ENCODE peak calls at places on chromosomes 1 and 21, in eight cellular contexts. J is SK-N-SH, B is body of pancreas, C is astrocyte of the spinal cord, L is suprapubic skin, M is IMR-90, F is stomach, P is AG09309. Y is an unnamed sample.

GRCh38 chr1:61639937-61640336 is 85.0 kb downstream of the TM2D1 start:
- DNase-seq in C (no peak), P (no peak), B (no peak), L (no peak), J (no peak), F (no peak), M (no peak), Y (no peak)

GRCh38 chr1:27349784-27350672 is 8.2 kb downstream of the SYTL1 start:
- DNase-seq in B (peak), F (peak), C (peak), L (peak), P (no peak), M (peak), J (peak), Y (peak)

GRCh38 chr1:197618065-197618464 is 157.2 kb downstream of the DENND1B start:
- DNase-seq in F (no peak), C (peak), P (no peak), M (peak), B (no peak), J (no peak), L (no peak), Y (peak)

GRCh38 chr1:205321109-205321958 is at the start of gene NUAK2:
- DNase-seq in B (peak), C (peak), P (peak), F (peak), J (peak), L (peak), M (peak), Y (peak)

GRCh38 chr21:40886006-40886405 is 39.0 kb upstream of the DSCAM start:
- DNase-seq in F (no peak), B (no peak), M (no peak), P (no peak), J (no peak), C (no peak), L (no peak), Y (no peak)

GRCh38 chr1:226656601-226657277 is 82.3 kb downstream of the ITPKB start:
- DNase-seq in C (peak), B (peak), M (peak), F (no peak), L (peak), P (peak), J (peak), Y (peak)

GRCh38 chr21:27275294-27275927 is 308.5 kb upstream of the ADAMTS5 start:
- DNase-seq in C (peak), P (peak), J (peak), F (no peak), B (no peak), L (no peak), M (peak), Y (peak)

GRCh38 chr21:44413566-44414290 is 41.6 kb upstream of the LRRC3 start:
- DNase-seq in B (no peak), P (no peak), C (no peak), F (peak), L (peak), J (no peak), M (no peak), Y (no peak)

GRCh38 chr1:45243476-45244343 is 37.3 kb upstream of the ZSWIM5 start:
- DNase-seq in C (no peak), M (no peak), P (no peak), F (no peak), J (no peak), L (no peak), B (no peak), Y (no peak)

GRCh38 chr1:9229549-9229948 is 5.0 kb upstream of the H6PD start:
- DNase-seq in J (no peak), L (no peak), P (no peak), B (no peak), C (no peak), F (no peak), M (no peak), Y (no peak)

GRCh38 chr1:115976062-115976899 is at the start of gene SLC22A15:
- DNase-seq in B (peak), L (peak), F (peak), M (no peak), P (no peak), C (peak), J (peak), Y (peak)

GRCh38 chr21:45004059-45004422 is 64.2 kb downstream of the SLX9 start:
- DNase-seq in M (no peak), L (peak), C (no peak), J (no peak), B (peak), F (no peak), P (no peak), Y (no peak)

GRCh38 chr1:204493882-204494280 is 724 bp downstream of the PIK3C2B start:
- DNase-seq in L (no peak), B (peak), C (no peak), P (no peak), J (peak), F (peak), M (peak), Y (no peak)

GRCh38 chr21:28537371-28538079 is 455.2 kb downstream of the LTN1 start:
- DNase-seq in C (peak), J (no peak), P (peak), M (peak), F (no peak), L (no peak), B (no peak), Y (peak)

GRCh38 chr1:100703716-100704115 is 15.8 kb upstream of the VCAM1 start:
- DNase-seq in F (no peak), J (no peak), P (peak), M (no peak), L (no peak), C (no peak), B (no peak), Y (peak)

GRCh38 chr1:43851561-43852338 is 81.9 kb upstream of the ARTN start:
- DNase-seq in C (no peak), B (no peak), F (no peak), J (no peak), P (no peak), L (no peak), M (no peak), Y (no peak)

GRCh38 chr1:100459815-100460114 is 78.2 kb upstream of the GPR88 start:
- DNase-seq in J (no peak), L (no peak), M (no peak), C (no peak), P (no peak), F (no peak), B (no peak), Y (no peak)

GRCh38 chr1:20237646-20238045 is 51.3 kb upstream of the PLA2G2C start:
- DNase-seq in M (no peak), L (no peak), B (no peak), J (peak), P (no peak), C (no peak), F (no peak), Y (no peak)

GRCh38 chr1:211215577-211215976 is 43.6 kb upstream of the RCOR3 start:
- DNase-seq in L (no peak), B (no peak), M (no peak), P (no peak), C (no peak), F (no peak), J (no peak), Y (no peak)

GRCh38 chr1:150877220-150877516 is 769 bp upstream of the ARNT start:
- DNase-seq in P (no peak), F (no peak), M (no peak), C (no peak), B (no peak), J (no peak), L (no peak), Y (no peak)

GRCh38 chr1:40530735-40531380 is 579 bp upstream of the ZNF684 start:
- DNase-seq in F (no peak), P (no peak), L (no peak), C (no peak), J (peak), M (peak), B (no peak), Y (peak)

GRCh38 chr1:184716158-184716557 is 38.5 kb downstream of the EDEM3 start:
- DNase-seq in P (peak), L (no peak), B (no peak), C (no peak), M (peak), F (no peak), J (no peak), Y (no peak)

GRCh38 chr21:39843483-39843882 is 23.8 kb upstream of the PCP4 start:
- DNase-seq in P (no peak), B (no peak), M (no peak), F (no peak), J (no peak), C (no peak), L (no peak), Y (no peak)

GRCh38 chr1:209434631-209435217 is 148.8 kb upstream of the CAMK1G start:
- DNase-seq in C (no peak), F (no peak), L (no peak), J (no peak), B (no peak), P (no peak), M (no peak), Y (no peak)

GRCh38 chr21:45506836-45507522 is 35.3 kb downstream of the SLC19A1 start:
- DNase-seq in C (no peak), J (no peak), P (no peak), M (no peak), L (peak), B (peak), F (no peak), Y (no peak)

GRCh38 chr1:38114231-38114630 is 67.6 kb upstream of the POU3F1 start:
- DNase-seq in F (peak), P (peak), C (no peak), B (peak), M (no peak), L (no peak), J (no peak), Y (no peak)

GRCh38 chr1:219882755-219883154 is 45.6 kb downstream of the SLC30A10 start:
- DNase-seq in C (no peak), J (no peak), P (no peak), F (no peak), L (no peak), B (no peak), M (no peak), Y (no peak)

GRCh38 chr1:30188999-30189398 is 534.4 kb downstream of the MATN1 start:
- DNase-seq in F (no peak), C (no peak), P (no peak), J (no peak), M (no peak), L (no peak), B (no peak), Y (no peak)

GRCh38 chr1:193181985-193182384 is 4.4 kb downstream of the B3GALT2 start:
- DNase-seq in L (no peak), P (no peak), C (peak), M (peak), J (no peak), F (no peak), B (no peak), Y (peak)

GRCh38 chr1:68197891-68198290 is 34.4 kb downstream of the WLS start:
- DNase-seq in L (no peak), C (no peak), M (peak), P (no peak), J (no peak), F (no peak), B (peak), Y (no peak)

GRCh38 chr1:194339451-194339850 is 1153.0 kb upstream of the B3GALT2 start:
- DNase-seq in C (no peak), F (no peak), B (no peak), L (no peak), P (no peak), M (no peak), J (peak), Y (no peak)

GRCh38 chr1:202709276-202710041 is 795 bp downstream of the SYT2 start:
- DNase-seq in J (peak), F (no peak), B (no peak), M (no peak), P (no peak), L (peak), C (no peak), Y (no peak)

GRCh38 chr1:91796390-91796654 is 89.6 kb downstream of the TGFBR3 start:
- DNase-seq in L (no peak), M (no peak), C (no peak), P (no peak), F (no peak), J (no peak), B (no peak), Y (no peak)

GRCh38 chr1:174746024-174746808 is 253.5 kb upstream of the CACYBP start:
- DNase-seq in B (no peak), P (no peak), F (no peak), C (no peak), M (no peak), L (no peak), J (no peak), Y (no peak)

GRCh38 chr1:218529691-218530310 is 184.7 kb downstream of the TGFB2 start:
- DNase-seq in P (no peak), F (no peak), M (peak), J (no peak), L (no peak), C (no peak), B (no peak), Y (no peak)

GRCh38 chr1:171142451-171143121 is 42.5 kb upstream of the FMO2 start:
- DNase-seq in F (no peak), C (peak), P (peak), L (peak), B (peak), M (peak), J (no peak), Y (peak)

GRCh38 chr1:211579434-211580302 is 707 bp upstream of the SLC30A1 start:
- DNase-seq in B (peak), P (no peak), J (no peak), M (peak), C (no peak), L (peak), F (peak), Y (peak)

GRCh38 chr1:79117376-79117775 is 110.8 kb upstream of the ADGRL4 start:
- DNase-seq in C (peak), M (peak), J (no peak), L (no peak), F (no peak), B (no peak), P (no peak), Y (peak)

DNA sequence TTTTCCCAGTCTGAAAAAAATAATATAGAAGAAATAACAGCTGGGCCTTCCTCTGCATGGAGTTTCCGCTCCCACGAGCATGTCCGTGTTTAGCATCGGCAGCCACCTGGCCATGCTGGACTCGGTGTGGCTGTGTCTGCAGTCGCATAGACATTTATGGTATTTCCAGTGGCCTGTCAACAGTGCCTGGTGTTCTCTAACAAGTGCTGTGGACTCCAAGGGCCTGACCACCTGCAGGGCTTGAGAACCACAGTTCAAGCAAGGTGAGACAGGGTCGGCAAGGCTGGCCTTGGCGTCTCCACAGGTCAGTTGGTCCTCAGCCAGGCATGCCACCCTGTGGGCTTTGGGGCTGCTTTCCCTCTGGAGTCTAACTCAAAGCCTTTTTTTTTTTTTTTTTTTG is 124.8 kb downstream of the PGBD5 start:
- DNase-seq in F (no peak), M (no peak), P (no peak), B (peak), L (peak), C (no peak), J (no peak), Y (no peak)
- H3K4me3 ChIP-seq in F (no peak), M (no peak), P (no peak), B (no peak), L (no peak), C (no peak), J (no peak), Y (no peak)

GRCh38 chr1:200292699-200293098 is 117.1 kb downstream of the ZNF281 start:
- DNase-seq in M (no peak), L (no peak), B (no peak), P (no peak), J (no peak), F (no peak), C (no peak), Y (no peak)

GRCh38 chr1:200294241-200294640 is 115.6 kb downstream of the ZNF281 start:
- DNase-seq in L (no peak), B (no peak), J (no peak), P (no peak), C (no peak), F (no peak), M (no peak), Y (no peak)

GRCh38 chr1:200291106-200291505 is 118.7 kb downstream of the ZNF281 start:
- DNase-seq in M (no peak), B (no peak), C (no peak), P (no peak), F (no peak), L (no peak), J (no peak), Y (no peak)

GRCh38 chr1:200288226-200288625 is 121.6 kb downstream of the ZNF281 start:
- DNase-seq in J (no peak), C (no peak), P (no peak), F (no peak), M (no peak), B (no peak), L (no peak), Y (no peak)

DNA sequence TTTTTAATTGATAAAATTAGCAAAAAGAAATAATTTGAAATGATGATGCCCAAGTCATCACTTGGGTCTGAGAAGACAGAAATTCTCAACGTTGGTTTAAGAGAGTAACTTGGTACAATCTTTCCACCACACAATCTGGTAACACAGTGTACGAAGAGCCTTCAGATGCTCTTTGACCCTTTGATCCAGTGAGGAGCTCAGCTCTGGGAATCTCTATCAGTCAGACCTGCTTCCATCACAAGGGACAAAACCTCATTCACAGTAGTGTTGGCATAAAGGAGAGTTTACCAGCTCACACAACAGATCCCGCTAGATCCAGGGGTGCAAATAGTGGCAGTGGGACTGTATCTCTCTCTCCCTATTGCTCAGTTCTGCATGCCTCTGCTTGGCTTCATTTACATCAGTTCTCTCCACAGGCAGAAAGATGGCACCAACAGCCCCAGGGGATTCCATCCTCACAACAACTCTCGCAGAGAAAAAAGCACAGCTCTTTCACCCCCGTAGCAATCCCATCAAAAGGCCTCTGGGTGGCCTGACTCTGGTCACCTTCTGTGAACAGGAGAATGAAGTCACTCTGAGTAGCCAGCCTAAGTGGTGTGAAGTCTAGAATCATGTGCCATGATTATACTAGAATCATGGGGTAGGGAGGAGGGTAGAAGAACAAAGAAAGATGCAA is 119.7 kb downstream of the ZNF281 start:
- DNase-seq in L (no peak), B (no peak), C (no peak), M (no peak), P (no peak), F (no peak), J (peak), Y (no peak)
- TF ChIP-seq CTCF in L (no peak), B (no peak), C (no peak), M (no peak), P (no peak), F (no peak), J (peak), Y (no peak)

GRCh38 chr21:42973309-42973990 is 912 bp upstream of the PKNOX1 start:
- DNase-seq in C (no peak), L (no peak), B (peak), J (no peak), F (no peak), P (no peak), M (no peak), Y (no peak)

GRCh38 chr21:42971897-42972275 is 2.5 kb upstream of the PKNOX1 start:
- DNase-seq in B (no peak), C (no peak), F (peak), L (no peak), J (no peak), M (no peak), P (no peak), Y (no peak)

GRCh38 chr21:42973991-42974831 is at the start of gene PKNOX1:
- DNase-seq in J (peak), M (peak), C (peak), B (peak), L (peak), F (peak), P (peak), Y (peak)

GRCh38 chr21:42969193-42969600 is 5.2 kb upstream of the PKNOX1 start:
- DNase-seq in J (no peak), L (no peak), B (no peak), C (no peak), P (no peak), F (no peak), M (no peak), Y (no peak)

DNA sequence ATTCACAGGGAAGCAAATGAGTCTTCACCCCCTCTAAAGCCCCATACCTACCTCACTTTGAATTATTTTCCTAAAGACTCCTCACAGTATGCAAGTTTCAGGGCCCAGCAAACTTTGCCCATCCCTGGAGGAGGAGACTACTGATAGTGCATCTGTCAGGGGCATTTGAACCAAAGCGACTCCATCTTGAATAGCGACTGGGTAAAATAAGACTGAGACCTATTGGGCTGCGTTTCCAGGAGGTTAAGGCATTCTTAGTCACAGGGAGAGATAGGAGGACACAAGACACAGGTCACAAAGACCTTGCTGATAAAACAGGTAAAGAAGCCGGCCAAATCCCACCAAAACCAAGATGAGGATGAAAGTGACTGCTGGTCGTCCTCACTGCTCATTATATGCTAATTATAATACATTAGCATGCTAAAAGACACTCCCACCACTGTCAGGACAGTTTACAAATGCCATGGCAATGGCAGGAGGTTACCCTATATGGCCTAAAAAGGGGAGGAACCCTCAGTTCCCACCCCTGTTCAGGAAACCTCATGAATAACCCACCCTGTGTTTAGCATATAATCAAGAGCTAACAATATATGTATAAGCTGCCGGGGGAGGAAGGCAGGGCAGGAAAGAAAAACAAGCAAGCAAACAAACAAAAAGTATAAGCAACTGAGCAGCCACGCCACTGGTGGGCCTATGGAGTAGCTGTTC is 3.3 kb upstream of the PKNOX1 start:
- DNase-seq in M (no peak), C (no peak), F (no peak), P (no peak), L (no peak), B (no peak), J (no peak), Y (no peak)
- H3K4me3 ChIP-seq in M (no peak), C (no peak), F (no peak), P (no peak), L (no peak), B (no peak), J (no peak), Y (no peak)

DNA sequence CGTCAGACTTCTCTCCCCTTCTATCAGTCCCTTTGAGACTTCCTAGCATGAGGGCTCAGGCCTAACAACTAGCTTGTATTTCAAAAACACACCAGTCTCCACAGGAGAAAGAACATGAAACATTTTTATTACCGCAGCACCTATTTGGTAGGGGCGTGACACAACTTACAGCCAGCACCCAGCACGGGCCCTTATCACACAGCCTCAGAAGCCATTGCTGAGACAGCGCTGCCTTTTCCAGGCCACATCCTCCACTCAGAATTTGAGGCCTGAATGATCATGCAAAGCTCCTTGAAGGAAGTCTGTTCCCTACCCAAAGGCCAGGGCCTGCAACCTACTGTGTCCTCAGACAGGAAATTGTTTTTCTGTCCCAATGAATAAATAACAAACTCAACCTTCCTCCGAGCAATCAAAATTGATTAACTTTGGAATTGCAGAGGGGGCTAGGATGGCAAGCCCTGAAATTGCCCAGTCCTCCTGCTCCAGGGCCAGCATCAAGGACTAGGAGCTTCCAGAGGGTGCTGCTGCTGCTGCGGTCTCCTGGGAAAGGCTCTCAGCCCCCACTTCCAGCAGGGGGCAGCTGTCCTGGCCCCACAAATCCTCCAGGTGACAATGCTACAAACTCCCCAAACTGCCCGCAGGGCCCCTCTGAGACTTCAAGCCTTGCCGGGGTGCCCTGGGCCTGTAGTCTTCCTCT is 94.3 kb upstream of the GALNT2 start:
- DNase-seq in B (no peak), L (no peak), P (no peak), C (no peak), M (no peak), J (peak), F (no peak), Y (no peak)
- TF ChIP-seq CTCF in B (no peak), L (no peak), P (peak), C (peak), M (peak), J (peak), F (no peak), Y (peak)